ENCODE peak calls at places on chromosomes 3 and 15, in six cellular contexts. M, Y, X, H, P and W are unnamed samples.

GRCh38 chr15:44654858-44655257 is 8.6 kb downstream of the SPG11 start:
- DNase-seq in Y (no peak), M (no peak), X (no peak), P (no peak), H (no peak), W (no peak)

GRCh38 chr3:69276884-69277283 is 109.0 kb downstream of the FRMD4B start:
- DNase-seq in P (no peak), H (no peak), Y (no peak), X (no peak), M (no peak), W (no peak)

GRCh38 chr3:30315452-30315851 is 290.9 kb upstream of the TGFBR2 start:
- DNase-seq in Y (no peak), P (no peak), H (no peak), M (no peak), X (no peak), W (no peak)

GRCh38 chr3:46624976-46625490 is 12.7 kb downstream of the FAM240A start:
- DNase-seq in Y (no peak), M (no peak), H (no peak), P (no peak), X (no peak), W (no peak)

GRCh38 chr15:31458591-31458990 is 132.0 kb downstream of the KLF13 start:
- DNase-seq in M (no peak), H (no peak), X (no peak), P (no peak), Y (no peak), W (no peak)

GRCh38 chr3:116473602-116474001 is 28.3 kb upstream of the LSAMP start:
- DNase-seq in Y (no peak), M (no peak), P (no peak), H (no peak), X (no peak), W (no peak)

GRCh38 chr15:59994855-59995557 is 9.1 kb upstream of the FOXB1 start:
- DNase-seq in Y (no peak), M (no peak), X (no peak), P (no peak), H (no peak), W (no peak)

GRCh38 chr3:105304487-105304886 is 62.2 kb upstream of the ALCAM start:
- DNase-seq in Y (no peak), P (no peak), X (no peak), H (no peak), M (no peak), W (no peak)

GRCh38 chr3:99199021-99199420 is 297.5 kb upstream of the DCBLD2 start:
- DNase-seq in Y (no peak), X (no peak), P (no peak), M (no peak), H (no peak), W (no peak)

GRCh38 chr3:138426211-138426610 is 8.2 kb upstream of the ESYT3 start:
- DNase-seq in Y (no peak), P (no peak), H (no peak), X (no peak), M (no peak), W (no peak)

GRCh38 chr3:83218383-83219200 is 1457.1 kb upstream of the GBE1 start:
- DNase-seq in X (no peak), M (no peak), Y (no peak), P (no peak), H (no peak), W (peak; percentile 82)

GRCh38 chr3:109825971-109826810 is 488.8 kb upstream of the DPPA4 start:
- DNase-seq in P (no peak), H (no peak), M (no peak), X (no peak), Y (no peak), W (no peak)

GRCh38 chr15:75827691-75828090 is 15.6 kb upstream of the UBE2Q2 start:
- DNase-seq in Y (no peak), X (no peak), P (no peak), M (no peak), H (no peak), W (no peak)

GRCh38 chr3:169914321-169914720 is 2.9 kb downstream of the SAMD7 start:
- DNase-seq in Y (no peak), P (no peak), X (no peak), H (no peak), M (no peak), W (no peak)

GRCh38 chr3:161217496-161217895 is 3.6 kb upstream of the NMD3 start:
- DNase-seq in Y (no peak), X (no peak), P (no peak), H (no peak), M (no peak), W (no peak)

GRCh38 chr3:79253704-79254103 is 514.1 kb downstream of the ROBO1 start:
- DNase-seq in M (no peak), X (no peak), Y (no peak), P (no peak), H (no peak), W (no peak)

GRCh38 chr3:125382323-125382722 is 7.2 kb upstream of the ZNF148 start:
- DNase-seq in H (no peak), Y (no peak), X (no peak), P (no peak), M (no peak), W (no peak)

GRCh38 chr15:77094397-77095030 is 23.6 kb upstream of the TSPAN3 start:
- DNase-seq in M (no peak), X (no peak), Y (no peak), P (no peak), H (no peak), W (no peak)

GRCh38 chr3:100532411-100532810 is 40.0 kb downstream of the TMEM45A start:
- DNase-seq in P (no peak), H (no peak), X (no peak), M (no peak), Y (no peak), W (no peak)

GRCh38 chr15:49135893-49136292 is 19.5 kb downstream of the COPS2 start:
- DNase-seq in P (no peak), M (no peak), X (no peak), H (no peak), Y (no peak), W (no peak)

GRCh38 chr15:32656091-32656860 is 14.8 kb downstream of the SCG5 start:
- DNase-seq in M (no peak), H (no peak), P (no peak), Y (no peak), X (no peak), W (no peak)

GRCh38 chr15:82663186-82663600 is 16.0 kb upstream of the CPEB1 start:
- DNase-seq in P (no peak), X (peak; percentile 78), H (no peak), Y (peak; percentile 22), M (peak; percentile 47), W (no peak)

GRCh38 chr3:177211503-177212277 is 14.4 kb upstream of the TBL1XR1 start:
- DNase-seq in X (no peak), M (peak; percentile 93), Y (peak; percentile 66), H (no peak), P (no peak), W (no peak)

GRCh38 chr15:99174567-99174966 is 69.7 kb downstream of the SYNM start:
- DNase-seq in Y (no peak), X (no peak), M (no peak), H (peak; percentile 41), P (no peak), W (no peak)

GRCh38 chr15:39580630-39581500 is at the start of gene THBS1:
- DNase-seq in H (peak; percentile 26), M (peak; percentile 91), Y (peak; percentile 70), X (peak; percentile 42), P (peak; percentile 81), W (peak; percentile 98)

GRCh38 chr3:37511357-37511970 is 337.1 kb upstream of the LRRFIP2 start:
- DNase-seq in X (no peak), Y (peak; percentile 20), H (no peak), P (peak; percentile 64), M (no peak), W (no peak)

GRCh38 chr3:177729939-177730700 is 532.8 kb upstream of the TBL1XR1 start:
- DNase-seq in M (peak; percentile 23), X (no peak), Y (peak; percentile 5), P (peak; percentile 70), H (peak; percentile 39), W (no peak)

DNA sequence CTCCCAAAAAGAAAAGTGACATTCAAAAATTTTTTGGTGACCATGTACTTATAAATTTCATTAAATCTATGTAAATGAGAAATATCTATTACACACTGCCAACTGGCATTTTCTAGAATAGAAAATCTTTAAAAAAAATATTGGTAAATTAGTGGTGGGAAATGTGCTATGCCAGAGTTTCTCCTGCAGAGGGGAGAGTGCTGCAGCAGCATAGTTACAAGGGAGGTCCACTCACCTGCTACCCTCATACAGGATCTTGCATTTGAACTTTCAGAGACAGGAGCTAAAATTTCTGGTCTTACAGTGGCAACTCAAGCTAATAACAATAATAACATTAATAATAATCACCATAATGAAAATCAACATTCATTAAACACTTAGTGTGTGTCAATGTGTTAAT is 459.6 kb downstream of the NSUN3 start:
- DNase-seq in Y (no peak), P (no peak), M (no peak), H (no peak), X (no peak), W (no peak)
- TF ChIP-seq CTCF in Y (no peak), P (no peak), M (no peak), H (no peak), X (no peak), W (peak; percentile 69)

GRCh38 chr3:57287205-57287604 is 5.3 kb downstream of the ASB14 start:
- DNase-seq in X (no peak), M (no peak), H (no peak), P (no peak), Y (no peak), W (no peak)
- TF ChIP-seq CTCF in X (no peak), M (no peak), H (no peak), P (no peak), Y (no peak), W (no peak)

DNA sequence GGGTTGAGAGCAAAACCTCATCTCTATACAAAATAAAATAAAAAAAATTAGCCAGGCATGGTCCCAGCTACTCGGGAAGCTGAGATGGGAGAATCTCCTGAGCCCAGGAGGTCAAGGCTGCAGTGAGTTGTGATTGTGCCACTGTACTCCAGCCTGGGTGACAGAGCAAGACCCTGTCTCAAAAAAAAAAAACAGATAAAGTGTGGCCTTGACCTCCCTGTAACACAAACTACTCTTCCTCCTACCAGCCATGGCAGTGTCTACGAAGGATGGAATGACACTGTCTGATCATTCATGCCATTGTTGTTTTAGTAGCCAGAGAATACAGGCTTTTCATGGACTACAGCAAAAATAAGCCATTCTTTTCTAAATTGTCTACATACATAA is 117.1 kb upstream of the IQSEC1 start:
- DNase-seq in Y (no peak), X (no peak), H (no peak), M (no peak), P (no peak), W (no peak)
- TF ChIP-seq CTCF in Y (no peak), X (no peak), H (no peak), M (no peak), P (no peak), W (no peak)

GRCh38 chr3:148957586-148957985 is 33.8 kb upstream of the GYG1 start:
- DNase-seq in Y (no peak), H (no peak), M (no peak), P (no peak), X (no peak), W (no peak)
- TF ChIP-seq CTCF in Y (no peak), H (peak; percentile 53), M (no peak), P (no peak), X (no peak), W (peak; percentile 43)

GRCh38 chr15:74793135-74794028 is 11.5 kb downstream of the CSK start:
- DNase-seq in M (no peak), P (no peak), X (no peak), H (no peak), Y (no peak), W (no peak)
- TF ChIP-seq CTCF in M (no peak), P (no peak), X (peak; percentile 56), H (no peak), Y (no peak), W (peak; percentile 44)